ENCODE peak calls at places on chromosomes 3 and 15, in ten cellular contexts. K is RWPE1, W is astrocyte of the spinal cord, M is kidney epithelial cell, V is omental fat pad, D is AG09309, J is fibroblast of villous mesenchyme, Y is WTC11, S is AG04450, Q is right atrium auricular region. P is an unnamed sample.

GRCh38 chr15:40984963-40985362 is 31.7 kb downstream of the CHAC1 start:
- DNase-seq in K (no peak), W (peak), M (no peak), V (no peak), D (peak), J (peak), Y (no peak), S (peak), Q (no peak), P (no peak)

GRCh38 chr15:79874242-79874641 is 22.6 kb downstream of the MTHFS start:
- DNase-seq in K (peak), W (no peak), M (peak), V (no peak), D (no peak), J (no peak), Y (no peak), S (no peak), Q (no peak), P (no peak)

GRCh38 chr15:62119224-62119925 is 45.7 kb downstream of the C2CD4B start:
- DNase-seq in K (peak), W (peak), M (peak), V (no peak), D (peak), J (peak), Y (no peak), S (peak), Q (no peak), P (peak)

GRCh38 chr3:132161608-132162007 is 126.8 kb upstream of the CPNE4 start:
- DNase-seq in K (no peak), W (no peak), M (no peak), V (no peak), D (no peak), J (no peak), Y (peak), S (no peak), Q (no peak), P (no peak)

GRCh38 chr15:39640665-39641064 is 59.8 kb downstream of the THBS1 start:
- DNase-seq in K (no peak), W (no peak), M (no peak), V (no peak), D (no peak), J (no peak), Y (no peak), S (no peak), Q (no peak), P (no peak)

GRCh38 chr3:114624047-114624445 is 330.2 kb downstream of the TIGIT start:
- DNase-seq in K (no peak), W (peak), M (no peak), V (no peak), D (no peak), J (peak), Y (no peak), S (peak), Q (peak), P (no peak)

GRCh38 chr3:123781571-123782275 is 102.4 kb downstream of the MYLK start:
- DNase-seq in K (no peak), W (peak), M (no peak), V (no peak), D (no peak), J (peak), Y (no peak), S (peak), Q (no peak), P (no peak)

GRCh38 chr3:9951962-9952805 is at the start of gene PRRT3:
- DNase-seq in K (peak), W (peak), M (no peak), V (no peak), D (no peak), J (no peak), Y (peak), S (no peak), Q (no peak), P (peak)

GRCh38 chr3:161265916-161266571 is 44.9 kb downstream of the NMD3 start:
- DNase-seq in K (no peak), W (no peak), M (no peak), V (no peak), D (no peak), J (no peak), Y (no peak), S (no peak), Q (no peak), P (no peak)

GRCh38 chr3:146543461-146544012 is 870 bp downstream of the PLSCR1 start:
- DNase-seq in K (no peak), W (peak), M (no peak), V (no peak), D (no peak), J (peak), Y (no peak), S (no peak), Q (no peak), P (no peak)

GRCh38 chr15:57406040-57406772 is 29.9 kb downstream of the CGNL1 start:
- DNase-seq in K (no peak), W (peak), M (no peak), V (no peak), D (peak), J (peak), Y (no peak), S (no peak), Q (no peak), P (no peak)

GRCh38 chr3:123281929-123282328 is 80.2 kb downstream of the SEC22A start:
- DNase-seq in K (no peak), W (no peak), M (no peak), V (no peak), D (no peak), J (no peak), Y (no peak), S (no peak), Q (no peak), P (no peak)

GRCh38 chr15:50262533-50262932 is 3.0 kb downstream of the HDC start:
- DNase-seq in K (no peak), W (no peak), M (no peak), V (no peak), D (no peak), J (no peak), Y (no peak), S (no peak), Q (no peak), P (peak)

GRCh38 chr3:159951580-159951979 is 37.1 kb upstream of the IL12A start:
- DNase-seq in K (no peak), W (no peak), M (no peak), V (no peak), D (no peak), J (no peak), Y (no peak), S (no peak), Q (no peak), P (no peak)

GRCh38 chr3:50537421-50538129 is 30.0 kb downstream of the C3orf18 start:
- DNase-seq in K (no peak), W (no peak), M (no peak), V (no peak), D (no peak), J (no peak), Y (no peak), S (no peak), Q (no peak), P (no peak)

GRCh38 chr3:50539887-50540286 is 27.7 kb downstream of the C3orf18 start:
- DNase-seq in K (peak), W (no peak), M (no peak), V (no peak), D (no peak), J (no peak), Y (no peak), S (no peak), Q (no peak), P (no peak)

GRCh38 chr3:50545781-50546180 is 21.8 kb downstream of the C3orf18 start:
- DNase-seq in K (no peak), W (no peak), M (no peak), V (no peak), D (no peak), J (no peak), Y (no peak), S (no peak), Q (no peak), P (no peak)

GRCh38 chr3:50539356-50539838 is 28.1 kb downstream of the C3orf18 start:
- DNase-seq in K (no peak), W (no peak), M (no peak), V (no peak), D (no peak), J (no peak), Y (no peak), S (no peak), Q (no peak), P (no peak)

DNA sequence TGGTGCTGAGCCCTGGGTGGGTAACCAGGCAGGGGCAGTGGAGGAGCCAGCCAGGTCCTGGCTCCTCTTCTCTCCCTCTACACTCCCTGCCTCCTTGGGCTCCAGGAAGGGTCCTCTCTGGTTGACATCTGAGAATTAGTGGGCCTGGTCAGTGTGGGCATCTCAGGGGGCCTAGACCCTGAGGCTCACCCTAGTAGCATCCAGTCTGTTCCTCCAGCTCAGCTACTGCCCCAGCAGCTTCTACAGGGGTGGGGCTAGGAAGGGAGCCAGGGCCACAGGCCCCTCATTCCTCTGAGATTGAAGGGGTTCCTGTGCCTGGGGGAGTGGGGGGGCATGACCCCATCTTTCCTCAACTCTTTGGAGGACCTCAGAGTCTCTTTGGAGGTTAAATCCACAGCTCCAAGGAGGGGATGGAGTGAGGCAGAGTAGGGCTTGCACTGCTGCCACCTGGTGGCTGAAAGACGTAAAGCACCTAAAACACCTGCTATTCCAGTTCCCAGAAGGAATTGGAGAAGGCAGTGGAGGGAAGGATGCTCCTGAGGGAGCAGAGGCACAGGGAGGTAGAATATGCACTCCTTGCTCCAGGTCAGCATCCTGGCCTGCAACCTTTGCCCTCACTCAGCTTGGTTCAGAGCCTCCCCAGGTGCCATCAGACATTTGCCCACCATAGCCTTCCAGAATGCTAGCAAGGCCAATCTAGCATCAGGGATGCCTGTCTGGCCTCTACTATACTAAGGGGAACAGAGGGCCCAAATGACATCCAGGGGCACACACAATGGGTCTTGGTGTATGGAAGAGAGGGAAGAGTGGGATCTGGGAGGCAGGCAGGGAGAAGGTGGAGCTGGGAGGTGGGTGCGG is 25.1 kb downstream of the C3orf18 start:
- DNase-seq in K (peak), W (peak), M (no peak), V (peak), D (no peak), J (peak), Y (peak), S (peak), Q (peak), P (peak)
- TF ChIP-seq CTCF in K (peak), W (peak), M (peak), V (no peak), D (peak), J (peak), Y (peak), S (peak), Q (peak), P (peak)

GRCh38 chr15:66021801-66022525 is 152.7 kb downstream of the RAB11A start:
- DNase-seq in K (no peak), W (no peak), M (no peak), V (no peak), D (no peak), J (no peak), Y (no peak), S (no peak), Q (no peak), P (no peak)

GRCh38 chr15:66017009-66017408 is 147.7 kb downstream of the RAB11A start:
- DNase-seq in K (no peak), W (no peak), M (no peak), V (no peak), D (no peak), J (no peak), Y (no peak), S (no peak), Q (no peak), P (no peak)

GRCh38 chr15:66018178-66018797 is 149.0 kb downstream of the RAB11A start:
- DNase-seq in K (no peak), W (no peak), M (no peak), V (no peak), D (no peak), J (no peak), Y (no peak), S (no peak), Q (no peak), P (no peak)

GRCh38 chr15:66019826-66020398 is 150.6 kb downstream of the RAB11A start:
- DNase-seq in K (no peak), W (no peak), M (no peak), V (no peak), D (no peak), J (no peak), Y (no peak), S (no peak), Q (no peak), P (no peak)

DNA sequence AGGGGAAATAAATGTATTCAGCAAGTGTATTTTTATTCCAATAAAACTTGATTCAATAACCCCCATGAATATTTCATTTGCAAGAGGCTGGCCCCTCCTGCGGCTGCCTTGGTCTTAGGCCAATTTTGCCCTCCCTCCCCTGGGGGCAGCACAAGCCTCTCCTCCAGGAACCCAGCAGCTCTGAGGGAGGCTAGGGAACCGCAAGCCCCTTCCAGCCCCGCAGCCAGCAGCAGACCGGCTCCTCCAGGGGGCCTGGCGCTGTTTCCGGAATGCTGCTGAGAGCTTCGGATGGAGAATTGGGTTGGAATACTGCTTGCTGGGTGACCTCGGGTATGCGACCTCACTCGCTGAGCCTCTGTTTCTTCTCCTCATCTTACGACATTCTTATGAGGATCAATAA is 150.1 kb downstream of the RAB11A start:
- DNase-seq in K (no peak), W (no peak), M (no peak), V (no peak), D (no peak), J (no peak), Y (peak), S (no peak), Q (no peak), P (no peak)
- TF ChIP-seq CTCF in K (no peak), W (no peak), M (no peak), V (no peak), D (no peak), J (no peak), Y (no peak), S (no peak), Q (no peak), P (no peak)

DNA sequence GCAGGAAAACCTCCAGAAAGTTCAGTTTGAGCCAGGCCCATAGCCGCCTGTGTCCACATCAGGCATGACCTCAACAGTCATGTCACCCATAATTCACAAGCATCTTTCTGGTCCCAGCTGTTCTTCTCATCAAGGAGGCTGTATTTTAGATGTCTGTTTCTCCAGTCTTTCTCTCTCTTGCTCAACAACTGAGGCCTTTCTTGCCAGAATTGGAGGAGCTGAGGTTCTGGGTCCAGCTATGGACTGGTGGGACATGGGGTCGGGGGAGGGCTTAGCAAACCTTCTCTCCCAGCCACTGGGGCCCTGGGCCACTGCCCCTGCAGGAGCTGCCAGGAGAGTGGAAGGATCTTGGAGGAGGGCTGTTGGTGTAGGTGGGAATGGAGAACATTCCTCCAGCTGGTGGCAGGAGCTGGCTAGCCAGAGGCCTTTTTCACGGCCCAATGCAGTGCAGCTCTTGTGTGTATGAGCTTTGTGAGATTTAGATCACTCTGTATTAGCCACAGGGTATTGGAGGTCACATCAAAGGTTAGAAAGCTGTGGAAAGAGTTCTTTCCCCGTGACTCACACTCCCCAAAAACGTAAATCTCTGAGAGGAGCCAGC is 23.5 kb downstream of the MAGEF1 start:
- DNase-seq in K (no peak), W (peak), M (peak), V (no peak), D (peak), J (peak), Y (no peak), S (peak), Q (no peak), P (no peak)
- TF ChIP-seq CTCF in K (no peak), W (no peak), M (no peak), V (no peak), D (no peak), J (no peak), Y (no peak), S (no peak), Q (no peak), P (no peak)

DNA sequence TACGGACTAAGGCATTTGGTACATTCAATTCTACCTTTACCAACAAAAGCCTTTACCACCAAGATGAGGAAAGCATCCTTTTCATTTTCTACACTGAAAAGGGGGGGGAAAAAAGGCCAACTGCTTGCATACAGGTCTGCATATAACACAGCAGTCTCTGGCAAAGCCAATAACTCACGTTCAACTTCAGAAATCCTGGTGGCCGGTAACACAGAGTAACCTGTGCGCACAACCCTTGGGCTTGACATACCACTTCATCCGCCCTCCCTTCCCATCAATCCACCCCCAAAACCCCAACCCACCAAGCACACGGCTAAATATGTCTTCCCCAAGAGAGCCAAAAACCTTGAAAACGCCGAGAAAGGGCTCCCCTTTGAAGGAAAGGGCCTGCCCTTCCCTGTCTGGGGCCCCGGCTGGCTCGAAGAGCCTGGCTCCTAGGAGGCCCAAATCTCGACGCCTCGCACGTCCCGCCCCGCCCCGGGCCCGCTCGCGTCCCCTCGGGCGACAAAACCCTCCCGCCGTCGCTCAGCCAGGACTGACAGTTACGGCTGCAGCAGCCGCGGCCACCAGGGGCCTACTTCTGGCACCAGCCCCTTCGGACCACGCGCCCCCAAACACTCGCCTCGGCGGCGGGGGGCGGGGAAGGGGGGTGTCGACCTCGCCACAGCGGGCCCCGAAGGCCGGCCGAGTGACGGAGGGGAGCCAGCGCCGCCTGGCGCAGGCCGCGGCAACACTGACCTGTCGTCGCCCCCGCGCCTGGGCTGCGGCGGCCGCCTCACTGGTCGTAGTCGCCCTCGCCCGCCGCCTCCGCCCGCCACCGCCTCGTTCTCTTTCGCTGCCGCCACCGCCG is 848 bp downstream of the UBE3A start:
- DNase-seq in K (peak), W (peak), M (no peak), V (no peak), D (no peak), J (peak), Y (peak), S (no peak), Q (peak), P (peak)
- TF ChIP-seq CTCF in K (peak), W (peak), M (no peak), V (no peak), D (peak), J (peak), Y (no peak), S (no peak), Q (peak), P (peak)

GRCh38 chr3:139355502-139355901 is 11.7 kb downstream of the MRPS22 start:
- DNase-seq in K (no peak), W (no peak), M (no peak), V (no peak), D (peak), J (peak), Y (no peak), S (no peak), Q (no peak), P (no peak)

GRCh38 chr3:139355937-139356336 is 12.1 kb downstream of the MRPS22 start:
- DNase-seq in K (no peak), W (no peak), M (no peak), V (no peak), D (no peak), J (no peak), Y (no peak), S (no peak), Q (no peak), P (no peak)

GRCh38 chr3:139357899-139358298 is 14.1 kb downstream of the MRPS22 start:
- DNase-seq in K (no peak), W (no peak), M (no peak), V (no peak), D (no peak), J (no peak), Y (no peak), S (no peak), Q (no peak), P (no peak)

GRCh38 chr3:139354661-139355060 is 10.8 kb downstream of the MRPS22 start:
- DNase-seq in K (no peak), W (no peak), M (no peak), V (no peak), D (no peak), J (no peak), Y (no peak), S (no peak), Q (no peak), P (no peak)

DNA sequence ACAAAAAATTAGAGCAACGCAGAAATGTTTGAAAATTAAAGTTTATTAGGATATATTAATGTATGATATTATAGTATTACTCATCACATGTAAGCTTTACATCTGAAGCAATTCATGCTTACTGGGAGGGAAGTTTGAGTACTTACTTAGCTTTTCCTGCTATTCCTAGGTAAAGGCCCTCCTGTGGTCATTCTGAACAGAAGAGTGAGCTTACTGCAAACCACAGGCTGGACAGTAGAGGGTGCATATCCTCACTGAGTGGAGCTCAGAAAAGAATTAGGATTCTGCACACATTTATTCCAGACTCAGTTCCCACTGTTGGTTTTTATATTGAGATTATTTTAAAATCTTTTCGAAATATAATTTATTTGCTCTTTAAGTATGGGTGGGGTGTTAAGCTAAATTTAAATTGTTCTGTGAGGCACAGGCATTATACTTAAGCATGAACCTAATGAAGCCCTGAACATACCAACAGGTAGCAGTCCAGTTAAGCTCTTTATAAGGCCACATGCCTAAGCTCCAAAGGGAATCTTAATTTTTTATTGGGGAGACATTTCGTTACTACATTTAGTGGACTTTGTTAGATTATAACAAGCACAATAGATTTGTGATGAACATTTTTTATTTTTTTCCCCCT is 10.2 kb downstream of the MRPS22 start:
- DNase-seq in K (peak), W (peak), M (peak), V (no peak), D (no peak), J (peak), Y (no peak), S (peak), Q (no peak), P (no peak)
- TF ChIP-seq CTCF in K (peak), W (peak), M (peak), V (no peak), D (peak), J (peak), Y (no peak), S (peak), Q (peak), P (peak)